ENCODE peak calls at places on chromosome 10, in nine cellular contexts. One of them, this sample, is unnamed. For H3K4me1, the result is how much of the 10 kb centered on the place peaks cover.

GRCh38 chr10:70265032-70265689 is 18.6 kb downstream of the NPFFR1 start:
- DNase-seq in fibroblast of lung: no peak
- DNase-seq in A549: peak
- DNase-seq in transverse colon: no peak
- DNase-seq in OCI-LY7: peak
- DNase-seq in heart right ventricle: no peak
- DNase-seq in upper lobe of right lung: no peak
- DNase-seq in uterus: no peak
- DNase-seq in pancreas: no peak
- DNase-seq in this sample: peak

GRCh38 chr10:73797324-73798025 is 12.1 kb downstream of the ZSWIM8 start:
- DNase-seq in fibroblast of lung: no peak
- DNase-seq in A549: no peak
- DNase-seq in transverse colon: no peak
- DNase-seq in OCI-LY7: no peak
- DNase-seq in heart right ventricle: no peak
- DNase-seq in upper lobe of right lung: peak
- DNase-seq in uterus: no peak
- DNase-seq in pancreas: no peak
- DNase-seq in this sample: no peak

GRCh38 chr10:3186365-3186764 is 13.8 kb upstream of the PITRM1 start:
- DNase-seq in fibroblast of lung: no peak
- DNase-seq in A549: no peak
- DNase-seq in transverse colon: no peak
- DNase-seq in OCI-LY7: no peak
- DNase-seq in heart right ventricle: no peak
- DNase-seq in upper lobe of right lung: no peak
- DNase-seq in uterus: no peak
- DNase-seq in pancreas: no peak
- DNase-seq in this sample: no peak

GRCh38 chr10:111207525-111207924 is 130.7 kb downstream of the ADRA2A start:
- DNase-seq in fibroblast of lung: no peak
- DNase-seq in A549: no peak
- DNase-seq in transverse colon: peak
- DNase-seq in OCI-LY7: peak
- DNase-seq in heart right ventricle: no peak
- DNase-seq in upper lobe of right lung: no peak
- DNase-seq in uterus: no peak
- DNase-seq in pancreas: peak
- DNase-seq in this sample: no peak

GRCh38 chr10:47176206-47176902 is 123.6 kb upstream of the GDF10 start:
- DNase-seq in fibroblast of lung: no peak
- DNase-seq in A549: no peak
- DNase-seq in transverse colon: no peak
- DNase-seq in OCI-LY7: no peak
- DNase-seq in heart right ventricle: no peak
- DNase-seq in upper lobe of right lung: peak
- DNase-seq in uterus: no peak
- DNase-seq in pancreas: no peak
- DNase-seq in this sample: no peak

GRCh38 chr10:86671985-86672710 is 3.8 kb downstream of the LDB3 start:
- DNase-seq in fibroblast of lung: no peak
- DNase-seq in A549: no peak
- DNase-seq in transverse colon: no peak
- DNase-seq in OCI-LY7: peak
- DNase-seq in heart right ventricle: peak
- DNase-seq in upper lobe of right lung: no peak
- DNase-seq in uterus: peak
- DNase-seq in pancreas: no peak
- DNase-seq in this sample: peak

GRCh38 chr10:70145666-70146488 is 623 bp downstream of the TYSND1 start:
- DNase-seq in fibroblast of lung: peak
- DNase-seq in A549: peak
- DNase-seq in transverse colon: peak
- DNase-seq in OCI-LY7: peak
- DNase-seq in heart right ventricle: peak
- DNase-seq in upper lobe of right lung: peak
- DNase-seq in uterus: peak
- DNase-seq in pancreas: peak
- DNase-seq in this sample: peak

GRCh38 chr10:132849546-132850031 is 63.6 kb upstream of the NKX6-2 start:
- DNase-seq in fibroblast of lung: no peak
- DNase-seq in A549: no peak
- DNase-seq in transverse colon: no peak
- DNase-seq in OCI-LY7: no peak
- DNase-seq in heart right ventricle: peak
- DNase-seq in upper lobe of right lung: peak
- DNase-seq in uterus: no peak
- DNase-seq in pancreas: no peak
- DNase-seq in this sample: no peak

GRCh38 chr10:84291389-84291788 is 37.0 kb upstream of the CCSER2 start:
- DNase-seq in fibroblast of lung: peak
- DNase-seq in A549: no peak
- DNase-seq in transverse colon: no peak
- DNase-seq in OCI-LY7: no peak
- DNase-seq in heart right ventricle: no peak
- DNase-seq in upper lobe of right lung: no peak
- DNase-seq in uterus: no peak
- DNase-seq in pancreas: no peak
- DNase-seq in this sample: no peak

GRCh38 chr10:116765549-116766162 is 23.3 kb upstream of the HSPA12A start:
- DNase-seq in fibroblast of lung: no peak
- DNase-seq in A549: no peak
- DNase-seq in transverse colon: peak
- DNase-seq in OCI-LY7: no peak
- DNase-seq in heart right ventricle: no peak
- DNase-seq in upper lobe of right lung: peak
- DNase-seq in uterus: no peak
- DNase-seq in pancreas: no peak
- DNase-seq in this sample: peak

GRCh38 chr10:29590598-29591415 is 44.0 kb downstream of the SVIL start:
- DNase-seq in fibroblast of lung: peak
- DNase-seq in A549: peak
- DNase-seq in transverse colon: no peak
- DNase-seq in OCI-LY7: peak
- DNase-seq in heart right ventricle: no peak
- DNase-seq in upper lobe of right lung: no peak
- DNase-seq in uterus: no peak
- DNase-seq in pancreas: no peak
- DNase-seq in this sample: no peak

GRCh38 chr10:45422207-45422606 is 48.2 kb downstream of the ALOX5 start:
- DNase-seq in fibroblast of lung: no peak
- DNase-seq in A549: no peak
- DNase-seq in transverse colon: no peak
- DNase-seq in OCI-LY7: no peak
- DNase-seq in heart right ventricle: no peak
- DNase-seq in upper lobe of right lung: peak
- DNase-seq in uterus: no peak
- DNase-seq in pancreas: no peak
- DNase-seq in this sample: no peak

GRCh38 chr10:124494050-124494807 is 32.6 kb downstream of the LHPP start:
- DNase-seq in fibroblast of lung: no peak
- DNase-seq in A549: no peak
- DNase-seq in transverse colon: no peak
- DNase-seq in OCI-LY7: no peak
- DNase-seq in heart right ventricle: no peak
- DNase-seq in upper lobe of right lung: no peak
- DNase-seq in uterus: no peak
- DNase-seq in pancreas: no peak
- DNase-seq in this sample: no peak

GRCh38 chr10:96995851-96996250 is 163.8 kb downstream of the LCOR start:
- DNase-seq in fibroblast of lung: peak
- DNase-seq in A549: no peak
- DNase-seq in transverse colon: no peak
- DNase-seq in OCI-LY7: no peak
- DNase-seq in heart right ventricle: no peak
- DNase-seq in upper lobe of right lung: no peak
- DNase-seq in uterus: no peak
- DNase-seq in pancreas: no peak
- DNase-seq in this sample: peak

GRCh38 chr10:1535337-1535957 is 201.9 kb downstream of the ADARB2 start:
- DNase-seq in fibroblast of lung: no peak
- DNase-seq in A549: no peak
- DNase-seq in transverse colon: peak
- DNase-seq in OCI-LY7: no peak
- DNase-seq in heart right ventricle: no peak
- DNase-seq in upper lobe of right lung: peak
- DNase-seq in uterus: no peak
- DNase-seq in pancreas: no peak
- DNase-seq in this sample: no peak

GRCh38 chr10:113020838-113021237 is 70.8 kb downstream of the TCF7L2 start:
- DNase-seq in fibroblast of lung: no peak
- DNase-seq in A549: no peak
- DNase-seq in transverse colon: no peak
- DNase-seq in OCI-LY7: no peak
- DNase-seq in heart right ventricle: no peak
- DNase-seq in upper lobe of right lung: no peak
- DNase-seq in uterus: no peak
- DNase-seq in pancreas: peak
- DNase-seq in this sample: peak

GRCh38 chr10:113019096-113019495 is 69.0 kb downstream of the TCF7L2 start:
- DNase-seq in fibroblast of lung: no peak
- DNase-seq in A549: no peak
- DNase-seq in transverse colon: no peak
- DNase-seq in OCI-LY7: no peak
- DNase-seq in heart right ventricle: no peak
- DNase-seq in upper lobe of right lung: no peak
- DNase-seq in uterus: no peak
- DNase-seq in pancreas: no peak
- DNase-seq in this sample: no peak

GRCh38 chr10:113021268-113022028 is 71.4 kb downstream of the TCF7L2 start:
- DNase-seq in fibroblast of lung: no peak
- DNase-seq in A549: no peak
- DNase-seq in transverse colon: no peak
- DNase-seq in OCI-LY7: no peak
- DNase-seq in heart right ventricle: no peak
- DNase-seq in upper lobe of right lung: no peak
- DNase-seq in uterus: no peak
- DNase-seq in pancreas: no peak
- DNase-seq in this sample: no peak

GRCh38 chr10:113020425-113020753 is 70.3 kb downstream of the TCF7L2 start:
- DNase-seq in fibroblast of lung: no peak
- DNase-seq in A549: no peak
- DNase-seq in transverse colon: no peak
- DNase-seq in OCI-LY7: no peak
- DNase-seq in heart right ventricle: no peak
- DNase-seq in upper lobe of right lung: no peak
- DNase-seq in uterus: no peak
- DNase-seq in pancreas: no peak
- DNase-seq in this sample: no peak

DNA sequence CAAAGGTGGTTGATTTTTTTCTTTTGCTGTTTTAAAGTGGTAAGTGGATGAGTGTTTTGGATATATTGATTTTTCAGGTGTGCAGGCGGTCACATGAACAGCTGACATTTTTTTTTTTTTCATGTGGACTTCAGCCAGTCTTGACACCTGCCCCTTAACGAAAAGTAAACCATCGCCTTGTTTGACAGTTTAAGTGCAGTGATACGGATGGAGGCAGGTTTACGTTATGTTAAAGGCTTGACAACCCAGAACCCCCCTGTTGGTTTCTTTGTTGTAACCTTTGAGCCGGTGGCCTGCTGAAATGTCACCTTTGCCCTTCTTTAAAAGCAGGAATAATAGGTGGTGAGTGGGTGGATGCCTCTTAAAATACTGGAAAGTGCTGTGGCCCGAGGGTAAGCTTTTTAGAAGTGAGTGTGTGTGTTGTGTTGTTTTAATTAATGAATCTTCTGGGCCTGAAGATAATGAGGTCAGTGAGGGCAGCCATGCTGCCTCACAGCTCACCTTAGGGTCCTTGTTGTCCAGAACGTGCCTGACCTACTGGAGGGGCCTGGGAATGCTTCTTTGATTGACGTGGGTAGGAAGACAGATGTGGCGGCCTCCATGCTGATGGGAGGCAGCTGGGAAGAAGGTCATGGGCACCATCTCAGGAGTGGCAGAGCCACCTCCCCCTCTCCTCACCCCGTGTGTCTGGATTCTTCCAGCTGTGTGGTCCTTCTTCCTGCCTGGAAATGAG is 69.8 kb downstream of the TCF7L2 start:
- DNase-seq in fibroblast of lung: no peak
- DNase-seq in A549: no peak
- DNase-seq in transverse colon: no peak
- DNase-seq in OCI-LY7: no peak
- DNase-seq in heart right ventricle: no peak
- DNase-seq in upper lobe of right lung: no peak
- DNase-seq in uterus: no peak
- DNase-seq in pancreas: peak
- DNase-seq in this sample: no peak
- H3K4me1 ChIP-seq in fibroblast of lung: under half
- H3K4me1 ChIP-seq in A549: half or more
- H3K4me1 ChIP-seq in transverse colon: half or more
- H3K4me1 ChIP-seq in OCI-LY7: under half
- H3K4me1 ChIP-seq in heart right ventricle: under half
- H3K4me1 ChIP-seq in upper lobe of right lung: half or more
- H3K4me1 ChIP-seq in uterus: under half
- H3K4me1 ChIP-seq in pancreas: under half
- H3K4me1 ChIP-seq in this sample: under half

GRCh38 chr10:80411681-80412230 is 3.4 kb downstream of the PRXL2A start:
- DNase-seq in fibroblast of lung: no peak
- DNase-seq in A549: no peak
- DNase-seq in transverse colon: no peak
- DNase-seq in OCI-LY7: no peak
- DNase-seq in heart right ventricle: no peak
- DNase-seq in upper lobe of right lung: no peak
- DNase-seq in uterus: no peak
- DNase-seq in pancreas: no peak
- DNase-seq in this sample: no peak
- H3K27ac ChIP-seq in fibroblast of lung: no peak
- H3K27ac ChIP-seq in A549: no peak
- H3K27ac ChIP-seq in transverse colon: peak
- H3K27ac ChIP-seq in OCI-LY7: no peak
- H3K27ac ChIP-seq in heart right ventricle: peak
- H3K27ac ChIP-seq in upper lobe of right lung: no peak
- H3K27ac ChIP-seq in uterus: peak
- H3K27ac ChIP-seq in pancreas: no peak
- H3K27ac ChIP-seq in this sample: no peak

GRCh38 chr10:43263551-43264323 is 3.1 kb downstream of the RASGEF1A start:
- DNase-seq in fibroblast of lung: no peak
- DNase-seq in A549: peak
- DNase-seq in transverse colon: peak
- DNase-seq in OCI-LY7: no peak
- DNase-seq in heart right ventricle: no peak
- DNase-seq in upper lobe of right lung: no peak
- DNase-seq in uterus: no peak
- DNase-seq in pancreas: peak
- DNase-seq in this sample: no peak
- TF ChIP-seq CTCF in fibroblast of lung: peak
- TF ChIP-seq CTCF in A549: peak
- TF ChIP-seq CTCF in transverse colon: no peak
- TF ChIP-seq CTCF in OCI-LY7: no peak
- TF ChIP-seq CTCF in heart right ventricle: no peak
- TF ChIP-seq CTCF in upper lobe of right lung: no peak
- TF ChIP-seq CTCF in uterus: no peak
- TF ChIP-seq CTCF in pancreas: no peak
- TF ChIP-seq CTCF in this sample: no peak

DNA sequence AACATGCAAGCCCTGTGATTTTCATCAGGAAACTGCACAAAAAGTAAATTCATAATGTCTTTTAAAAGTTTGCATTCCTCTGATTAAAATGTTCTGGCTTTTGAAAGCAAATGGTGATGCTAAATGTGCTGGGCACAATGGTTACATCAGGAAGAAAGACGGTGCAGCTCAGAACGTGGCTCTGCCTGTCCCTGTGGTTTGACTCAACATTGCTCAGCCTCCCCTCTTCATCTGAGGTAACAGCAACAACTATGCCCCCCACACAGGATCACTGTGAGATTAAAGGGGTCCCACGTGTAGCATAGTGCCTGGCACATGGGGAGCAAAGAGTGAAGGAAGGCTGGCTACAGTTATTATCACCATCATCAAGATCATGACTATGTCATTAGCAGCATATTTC is 44.0 kb downstream of the PARD3 start:
- DNase-seq in fibroblast of lung: no peak
- DNase-seq in A549: no peak
- DNase-seq in transverse colon: no peak
- DNase-seq in OCI-LY7: no peak
- DNase-seq in heart right ventricle: no peak
- DNase-seq in upper lobe of right lung: no peak
- DNase-seq in uterus: no peak
- DNase-seq in pancreas: no peak
- DNase-seq in this sample: no peak
- H3K4me1 ChIP-seq in fibroblast of lung: under half
- H3K4me1 ChIP-seq in A549: under half
- H3K4me1 ChIP-seq in transverse colon: under half
- H3K4me1 ChIP-seq in OCI-LY7: under half
- H3K4me1 ChIP-seq in heart right ventricle: under half
- H3K4me1 ChIP-seq in upper lobe of right lung: under half
- H3K4me1 ChIP-seq in uterus: under half
- H3K4me1 ChIP-seq in pancreas: under half
- H3K4me1 ChIP-seq in this sample: under half

This sample was measured in thyroid gland.